ENCODE peak calls at places on chromosome 9, in six cellular contexts. Z is astrocyte, F is NCI-H146, Y is EL, G is stromal cell of bone marrow, H is BJ. M is an unnamed sample.

GRCh38 chr9:83572524-83572923 is 34.3 kb upstream of the FRMD3 start:
- DNase-seq in Y (peak; percentile 8), Z (peak; percentile 59), F (no peak), G (peak; percentile 76), H (no peak), M (peak; percentile 93)

GRCh38 chr9:17906204-17906840 is 327.5 kb downstream of the SH3GL2 start:
- DNase-seq in Y (no peak), G (no peak), H (no peak), F (peak; percentile 77), Z (no peak), M (no peak)

GRCh38 chr9:132857031-132857430 is 21.1 kb downstream of the AK8 start:
- DNase-seq in H (no peak), F (no peak), G (peak; percentile 80), Z (peak; percentile 39), Y (peak; percentile 21), M (peak; percentile 89)

GRCh38 chr9:133770076-133770777 is 32.1 kb upstream of the SARDH start:
- DNase-seq in Y (no peak), H (no peak), F (no peak), G (no peak), Z (no peak), M (no peak)

GRCh38 chr9:112166176-112167140 is 8.6 kb downstream of the SUSD1 start:
- DNase-seq in G (no peak), F (peak; percentile 18), Z (peak; percentile 54), H (peak; percentile 12), Y (peak; percentile 36), M (peak; percentile 39)

GRCh38 chr9:134666208-134666607 is 24.6 kb downstream of the COL5A1 start:
- DNase-seq in Z (no peak), Y (no peak), F (no peak), G (no peak), H (no peak), M (no peak)

GRCh38 chr9:129496187-129497063 is 124.5 kb downstream of the C9orf50 start:
- DNase-seq in H (peak; percentile 49), G (peak; percentile 93), Z (peak; percentile 91), Y (peak; percentile 96), F (no peak), M (peak; percentile 95)

GRCh38 chr9:111110805-111111204 is 72.5 kb upstream of the LPAR1 start:
- DNase-seq in Y (no peak), F (no peak), H (no peak), G (no peak), Z (no peak), M (no peak)

GRCh38 chr9:82031538-82032280 is 43.1 kb downstream of the SPATA31D1 start:
- DNase-seq in Y (peak; percentile 54), Z (peak; percentile 82), G (peak; percentile 76), H (peak; percentile 13), F (no peak), M (peak; percentile 91)

GRCh38 chr9:76893395-76893932 is 12.4 kb downstream of the PRUNE2 start:
- DNase-seq in G (peak; percentile 60), Z (peak; percentile 34), H (no peak), Y (no peak), F (no peak), M (no peak)

GRCh38 chr9:116175616-116176015 is 22.0 kb downstream of the PAPPA start:
- DNase-seq in F (no peak), G (no peak), Y (peak; percentile 35), H (no peak), Z (no peak), M (peak; percentile 67)